ENCODE peak calls at places on chromosome 17, in nine cellular contexts. I is lung, W is cardiac muscle cell, E is HCT116, N is A549, F is IMR-90, O is uterus, Z is heart left ventricle, C is neural progenitor cell. T is an unnamed sample.

GRCh38 chr17:19707728-19708221 is 8.6 kb downstream of the SLC47A2 start:
- DNase-seq in I (no peak), W (no peak), E (no peak), N (no peak), F (no peak), O (no peak), Z (no peak), C (no peak), T (no peak)

GRCh38 chr17:82887255-82888164 is 47.7 kb upstream of the ZNF750 start:
- DNase-seq in I (no peak), W (peak; percentile 4), E (no peak), N (no peak), F (peak; percentile 46), O (no peak), Z (peak; percentile 0), C (no peak), T (no peak)

GRCh38 chr17:47804461-47804860 is 17.1 kb downstream of the OSBPL7 start:
- DNase-seq in I (no peak), W (no peak), E (no peak), N (no peak), F (no peak), O (no peak), Z (no peak), C (no peak), T (no peak)

GRCh38 chr17:60730273-60730672 is 52.6 kb downstream of the BCAS3 start:
- DNase-seq in I (no peak), W (no peak), E (no peak), N (no peak), F (no peak), O (no peak), Z (no peak), C (no peak), T (no peak)

GRCh38 chr17:21252875-21253645 is at the start of gene NATD1:
- DNase-seq in I (peak; percentile 86), W (peak; percentile 91), E (peak; percentile 65), N (peak; percentile 93), F (peak; percentile 78), O (peak; percentile 88), Z (peak; percentile 86), C (peak; percentile 96), T (peak; percentile 31)

GRCh38 chr17:49610883-49611584 is 35.4 kb downstream of the NXPH3 start:
- DNase-seq in I (no peak), W (no peak), E (no peak), N (no peak), F (no peak), O (peak; percentile 43), Z (no peak), C (no peak), T (no peak)

GRCh38 chr17:7523033-7523432 is 25.8 kb upstream of the TNFSF12 start:
- DNase-seq in I (no peak), W (peak; percentile 22), E (peak; percentile 8), N (no peak), F (no peak), O (no peak), Z (peak; percentile 38), C (peak; percentile 39), T (no peak)

GRCh38 chr17:50363217-50364060 is 9.5 kb downstream of the MRPL27 start:
- DNase-seq in I (no peak), W (peak; percentile 78), E (no peak), N (no peak), F (peak; percentile 35), O (no peak), Z (no peak), C (peak; percentile 94), T (no peak)

GRCh38 chr17:14672830-14673229 is 371.9 kb downstream of the HS3ST3B1 start:
- DNase-seq in I (peak; percentile 46), W (peak; percentile 91), E (no peak), N (no peak), F (peak; percentile 47), O (no peak), Z (no peak), C (peak; percentile 49), T (peak; percentile 57)

GRCh38 chr17:28712037-28712704 is 483 bp upstream of the PROCA1 start:
- DNase-seq in I (no peak), W (peak; percentile 51), E (no peak), N (no peak), F (no peak), O (peak; percentile 34), Z (peak; percentile 73), C (peak; percentile 80), T (no peak)

GRCh38 chr17:20089795-20090547 is 80.8 kb downstream of the SPECC1 start:
- DNase-seq in I (no peak), W (no peak), E (no peak), N (no peak), F (no peak), O (no peak), Z (no peak), C (no peak), T (no peak)

GRCh38 chr17:78924481-78925151 is 571 bp downstream of the TIMP2 start:
- DNase-seq in I (no peak), W (peak; percentile 54), E (no peak), N (no peak), F (no peak), O (no peak), Z (no peak), C (peak; percentile 79), T (no peak)

GRCh38 chr17:2084766-2085647 is 30.1 kb downstream of the HIC1 start:
- DNase-seq in I (no peak), W (peak; percentile 93), E (no peak), N (no peak), F (peak; percentile 86), O (peak; percentile 87), Z (peak; percentile 54), C (no peak), T (no peak)

GRCh38 chr17:73748521-73748920 is 104.3 kb upstream of the SDK2 start:
- DNase-seq in I (no peak), W (no peak), E (no peak), N (no peak), F (no peak), O (no peak), Z (no peak), C (no peak), T (no peak)

GRCh38 chr17:76541739-76542450 is 2.1 kb downstream of the PRCD start:
- DNase-seq in I (no peak), W (no peak), E (no peak), N (no peak), F (no peak), O (no peak), Z (no peak), C (no peak), T (no peak)

GRCh38 chr17:76542984-76543383 is 3.1 kb downstream of the PRCD start:
- DNase-seq in I (no peak), W (no peak), E (no peak), N (no peak), F (no peak), O (no peak), Z (no peak), C (no peak), T (no peak)

GRCh38 chr17:76544123-76544915 is 4.5 kb downstream of the PRCD start:
- DNase-seq in I (no peak), W (no peak), E (no peak), N (no peak), F (no peak), O (no peak), Z (peak; percentile 88), C (no peak), T (no peak)

GRCh38 chr17:76543482-76544122 is 3.8 kb downstream of the PRCD start:
- DNase-seq in I (no peak), W (no peak), E (no peak), N (no peak), F (no peak), O (no peak), Z (no peak), C (peak; percentile 34), T (no peak)

GRCh38 chr17:76542566-76542971 is 2.7 kb downstream of the PRCD start:
- DNase-seq in I (no peak), W (no peak), E (no peak), N (no peak), F (no peak), O (no peak), Z (no peak), C (no peak), T (no peak)
- H3K4me1 ChIP-seq in I (no peaks in the 10 kb centered on the region), W (peaks cover 38% of the 10 kb centered on the region), E (peaks cover 8% of the 10 kb centered on the region), N (peaks cover 22% of the 10 kb centered on the region), F (peaks cover 22% of the 10 kb centered on the region), O (peaks cover 9% of the 10 kb centered on the region), Z (peaks cover 58% of the 10 kb centered on the region), C (peaks cover 33% of the 10 kb centered on the region), T (peaks cover 16% of the 10 kb centered on the region)

GRCh38 chr17:17469996-17470395 is 6.8 kb upstream of the MED9 start:
- DNase-seq in I (no peak), W (no peak), E (no peak), N (no peak), F (no peak), O (no peak), Z (no peak), C (no peak), T (no peak)
- H3K4me1 ChIP-seq in I (no peaks in the 10 kb centered on the region), W (no peaks in the 10 kb centered on the region), E (peaks cover 3% of the 10 kb centered on the region), N (peaks cover 5% of the 10 kb centered on the region), F (peaks cover 3% of the 10 kb centered on the region), O (no peaks in the 10 kb centered on the region), Z (no peaks in the 10 kb centered on the region), C (peaks cover 31% of the 10 kb centered on the region), T (no peaks in the 10 kb centered on the region)

GRCh38 chr17:75876190-75876937 is 2.0 kb downstream of the TRIM47 start:
- DNase-seq in I (peak; percentile 74), W (no peak), E (peak; percentile 84), N (peak; percentile 74), F (no peak), O (peak; percentile 51), Z (peak; percentile 75), C (peak; percentile 71), T (peak; percentile 67)

GRCh38 chr17:75876938-75877751 is 1.2 kb downstream of the TRIM47 start:
- DNase-seq in I (peak; percentile 91), W (peak; percentile 97), E (peak; percentile 87), N (peak; percentile 85), F (peak; percentile 97), O (peak; percentile 98), Z (peak; percentile 97), C (peak; percentile 40), T (peak; percentile 78)

GRCh38 chr17:75875182-75875939 is 3.0 kb downstream of the TRIM47 start:
- DNase-seq in I (peak; percentile 55), W (no peak), E (no peak), N (no peak), F (no peak), O (no peak), Z (peak; percentile 47), C (no peak), T (no peak)

GRCh38 chr17:75874323-75875181 is 3.8 kb downstream of the TRIM47 start:
- DNase-seq in I (no peak), W (no peak), E (no peak), N (no peak), F (no peak), O (no peak), Z (no peak), C (no peak), T (no peak)

DNA sequence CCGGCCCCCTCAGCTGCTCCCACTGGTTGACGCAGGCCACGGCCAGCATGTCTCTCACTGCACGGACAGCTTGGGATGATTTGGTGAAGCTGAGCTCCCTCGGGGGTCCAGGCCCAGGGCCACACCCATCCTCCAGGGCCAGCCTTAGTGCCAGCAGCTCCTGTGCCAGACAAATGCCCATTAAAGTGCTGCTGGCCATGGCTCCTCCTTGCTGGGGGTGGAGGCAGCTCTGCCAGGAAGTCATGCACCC is 2.5 kb downstream of the TRIM47 start:
- DNase-seq in I (no peak), W (no peak), E (no peak), N (no peak), F (no peak), O (peak; percentile 62), Z (no peak), C (no peak), T (no peak)
- H3K4me1 ChIP-seq in I (peaks cover 3% of the 10 kb centered on the region), W (peaks cover 15% of the 10 kb centered on the region), E (peaks cover 61% of the 10 kb centered on the region), N (peaks cover 43% of the 10 kb centered on the region), F (peaks cover 26% of the 10 kb centered on the region), O (peaks cover 43% of the 10 kb centered on the region), Z (peaks cover 47% of the 10 kb centered on the region), C (peaks cover 6% of the 10 kb centered on the region), T (peaks cover 25% of the 10 kb centered on the region)

GRCh38 chr17:57370583-57370982 is 114.3 kb downstream of the MSI2 start:
- DNase-seq in I (no peak), W (no peak), E (no peak), N (peak; percentile 39), F (no peak), O (no peak), Z (no peak), C (no peak), T (no peak)
- H3K4me1 ChIP-seq in I (peaks cover 27% of the 10 kb centered on the region), W (peaks cover 35% of the 10 kb centered on the region), E (peaks cover 87% of the 10 kb centered on the region), N (peaks cover 80% of the 10 kb centered on the region), F (peaks cover 11% of the 10 kb centered on the region), O (no peaks in the 10 kb centered on the region), Z (peaks cover 32% of the 10 kb centered on the region), C (peaks cover 36% of the 10 kb centered on the region), T (peaks cover 52% of the 10 kb centered on the region)